ENCODE peak calls at places on chromosomes 2 and 18, in four cellular contexts. One of them, this sample, is unnamed.

GRCh38 chr2:207121784-207122183 is 44.0 kb downstream of the KLF7 start:
- DNase-seq in A549: no peak
- DNase-seq in type B pancreatic cell: no peak
- DNase-seq in bronchial epithelial cell: peak; percentile 60
- DNase-seq in this sample: no peak

GRCh38 chr2:191012346-191012745 is 1.6 kb downstream of the STAT1 start:
- DNase-seq in type B pancreatic cell: no peak
- DNase-seq in A549: no peak
- DNase-seq in bronchial epithelial cell: no peak
- DNase-seq in this sample: no peak

GRCh38 chr2:188576657-188577056 is 285.0 kb downstream of the GULP1 start:
- DNase-seq in A549: no peak
- DNase-seq in type B pancreatic cell: no peak
- DNase-seq in bronchial epithelial cell: no peak
- DNase-seq in this sample: no peak

GRCh38 chr2:83055338-83056010 is 1403.6 kb downstream of the SUCLG1 start:
- DNase-seq in A549: no peak
- DNase-seq in bronchial epithelial cell: peak; percentile 84
- DNase-seq in type B pancreatic cell: no peak
- DNase-seq in this sample: no peak

GRCh38 chr2:211800001-211800400 is 738.6 kb downstream of the ERBB4 start:
- DNase-seq in A549: no peak
- DNase-seq in type B pancreatic cell: no peak
- DNase-seq in bronchial epithelial cell: no peak
- DNase-seq in this sample: no peak

GRCh38 chr2:240719676-240720545 is 28.2 kb downstream of the AQP12A start:
- DNase-seq in A549: no peak
- DNase-seq in bronchial epithelial cell: no peak
- DNase-seq in type B pancreatic cell: no peak
- DNase-seq in this sample: no peak

GRCh38 chr2:26344581-26345283 is 1.2 kb upstream of the SELENOI start:
- DNase-seq in type B pancreatic cell: no peak
- DNase-seq in bronchial epithelial cell: peak; percentile 81
- DNase-seq in A549: no peak
- DNase-seq in this sample: no peak

GRCh38 chr18:73577365-73577764 is 570.3 kb downstream of the FBXO15 start:
- DNase-seq in bronchial epithelial cell: peak; percentile 41
- DNase-seq in type B pancreatic cell: no peak
- DNase-seq in A549: no peak
- DNase-seq in this sample: no peak

GRCh38 chr2:195592101-195592500 is 64.9 kb upstream of the SLC39A10 start:
- DNase-seq in A549: no peak
- DNase-seq in bronchial epithelial cell: no peak
- DNase-seq in type B pancreatic cell: no peak
- DNase-seq in this sample: no peak

GRCh38 chr2:128626758-128627515 is 308.3 kb upstream of the HS6ST1 start:
- DNase-seq in bronchial epithelial cell: no peak
- DNase-seq in A549: no peak
- DNase-seq in type B pancreatic cell: no peak
- DNase-seq in this sample: no peak

GRCh38 chr2:66771359-66771978 is 336.5 kb downstream of the MEIS1 start:
- DNase-seq in bronchial epithelial cell: peak; percentile 59
- DNase-seq in type B pancreatic cell: no peak
- DNase-seq in A549: no peak
- DNase-seq in this sample: no peak

GRCh38 chr2:101367508-101367907 is 19.8 kb downstream of the CREG2 start:
- DNase-seq in A549: no peak
- DNase-seq in type B pancreatic cell: no peak
- DNase-seq in bronchial epithelial cell: no peak
- DNase-seq in this sample: no peak

GRCh38 chr2:40101076-40101688 is 322.1 kb upstream of the THUMPD2 start:
- DNase-seq in type B pancreatic cell: no peak
- DNase-seq in bronchial epithelial cell: peak; percentile 35
- DNase-seq in A549: no peak
- DNase-seq in this sample: no peak

GRCh38 chr2:33477473-33478468 is 1.3 kb downstream of the RASGRP3 start:
- DNase-seq in bronchial epithelial cell: no peak
- DNase-seq in A549: no peak
- DNase-seq in type B pancreatic cell: no peak
- DNase-seq in this sample: no peak

GRCh38 chr2:192328297-192328696 is 133.6 kb upstream of the TMEFF2 start:
- DNase-seq in type B pancreatic cell: no peak
- DNase-seq in A549: no peak
- DNase-seq in bronchial epithelial cell: no peak
- DNase-seq in this sample: no peak

GRCh38 chr2:236001854-236002253 is 166.3 kb downstream of the GBX2 start:
- DNase-seq in A549: no peak
- DNase-seq in type B pancreatic cell: no peak
- DNase-seq in bronchial epithelial cell: no peak
- DNase-seq in this sample: no peak

GRCh38 chr2:195202163-195202845 is 454.7 kb upstream of the SLC39A10 start:
- DNase-seq in bronchial epithelial cell: peak; percentile 17
- DNase-seq in A549: no peak
- DNase-seq in type B pancreatic cell: no peak
- DNase-seq in this sample: no peak

GRCh38 chr2:226676618-226677017 is 123.0 kb downstream of the IRS1 start:
- DNase-seq in type B pancreatic cell: no peak
- DNase-seq in bronchial epithelial cell: no peak
- DNase-seq in A549: no peak
- DNase-seq in this sample: no peak

GRCh38 chr2:12419803-12420202 is 296.9 kb upstream of the TRIB2 start:
- DNase-seq in A549: no peak
- DNase-seq in bronchial epithelial cell: no peak
- DNase-seq in type B pancreatic cell: no peak
- DNase-seq in this sample: no peak

GRCh38 chr2:160109939-160110673 is 47.7 kb upstream of the PLA2R1 start:
- DNase-seq in A549: peak; percentile 35
- DNase-seq in type B pancreatic cell: no peak
- DNase-seq in bronchial epithelial cell: peak; percentile 63
- DNase-seq in this sample: peak; percentile 67

GRCh38 chr2:227082286-227082685 is 81.7 kb downstream of the COL4A4 start:
- DNase-seq in A549: no peak
- DNase-seq in bronchial epithelial cell: peak; percentile 23
- DNase-seq in type B pancreatic cell: no peak
- DNase-seq in this sample: no peak

GRCh38 chr2:85251070-85251616 is 76.6 kb downstream of the TGOLN2 start:
- DNase-seq in type B pancreatic cell: no peak
- DNase-seq in A549: no peak
- DNase-seq in bronchial epithelial cell: no peak
- DNase-seq in this sample: no peak

GRCh38 chr2:19736191-19736831 is 165.5 kb downstream of the TTC32 start:
- DNase-seq in type B pancreatic cell: no peak
- DNase-seq in bronchial epithelial cell: no peak
- DNase-seq in A549: no peak
- DNase-seq in this sample: peak; percentile 48

GRCh38 chr18:58201728-58202405 is 157.8 kb downstream of the NEDD4L start:
- DNase-seq in bronchial epithelial cell: no peak
- DNase-seq in A549: no peak
- DNase-seq in type B pancreatic cell: no peak
- DNase-seq in this sample: no peak

GRCh38 chr18:58201268-58201667 is 157.2 kb downstream of the NEDD4L start:
- DNase-seq in type B pancreatic cell: no peak
- DNase-seq in bronchial epithelial cell: no peak
- DNase-seq in A549: no peak
- DNase-seq in this sample: no peak

GRCh38 chr18:58205780-58206160 is 161.7 kb downstream of the NEDD4L start:
- DNase-seq in type B pancreatic cell: no peak
- DNase-seq in A549: no peak
- DNase-seq in bronchial epithelial cell: no peak
- DNase-seq in this sample: no peak

GRCh38 chr18:58205087-58205779 is 161.2 kb downstream of the NEDD4L start:
- DNase-seq in type B pancreatic cell: no peak
- DNase-seq in bronchial epithelial cell: peak; percentile 65
- DNase-seq in A549: no peak
- DNase-seq in this sample: no peak

GRCh38 chr18:58202406-58202730 is 158.3 kb downstream of the NEDD4L start:
- DNase-seq in A549: no peak
- DNase-seq in bronchial epithelial cell: peak; percentile 58
- DNase-seq in type B pancreatic cell: no peak
- DNase-seq in this sample: no peak
- TF ChIP-seq CTCF in A549: no peak
- TF ChIP-seq CTCF in bronchial epithelial cell: no peak
- TF ChIP-seq CTCF in type B pancreatic cell: no peak
- TF ChIP-seq CTCF in this sample: no peak

GRCh38 chr2:7233126-7233525 is 315.9 kb downstream of the RNF144A start:
- DNase-seq in A549: no peak
- DNase-seq in bronchial epithelial cell: no peak
- DNase-seq in type B pancreatic cell: no peak
- DNase-seq in this sample: no peak
- TF ChIP-seq CTCF in A549: no peak
- TF ChIP-seq CTCF in bronchial epithelial cell: no peak
- TF ChIP-seq CTCF in type B pancreatic cell: no peak
- TF ChIP-seq CTCF in this sample: no peak

DNA sequence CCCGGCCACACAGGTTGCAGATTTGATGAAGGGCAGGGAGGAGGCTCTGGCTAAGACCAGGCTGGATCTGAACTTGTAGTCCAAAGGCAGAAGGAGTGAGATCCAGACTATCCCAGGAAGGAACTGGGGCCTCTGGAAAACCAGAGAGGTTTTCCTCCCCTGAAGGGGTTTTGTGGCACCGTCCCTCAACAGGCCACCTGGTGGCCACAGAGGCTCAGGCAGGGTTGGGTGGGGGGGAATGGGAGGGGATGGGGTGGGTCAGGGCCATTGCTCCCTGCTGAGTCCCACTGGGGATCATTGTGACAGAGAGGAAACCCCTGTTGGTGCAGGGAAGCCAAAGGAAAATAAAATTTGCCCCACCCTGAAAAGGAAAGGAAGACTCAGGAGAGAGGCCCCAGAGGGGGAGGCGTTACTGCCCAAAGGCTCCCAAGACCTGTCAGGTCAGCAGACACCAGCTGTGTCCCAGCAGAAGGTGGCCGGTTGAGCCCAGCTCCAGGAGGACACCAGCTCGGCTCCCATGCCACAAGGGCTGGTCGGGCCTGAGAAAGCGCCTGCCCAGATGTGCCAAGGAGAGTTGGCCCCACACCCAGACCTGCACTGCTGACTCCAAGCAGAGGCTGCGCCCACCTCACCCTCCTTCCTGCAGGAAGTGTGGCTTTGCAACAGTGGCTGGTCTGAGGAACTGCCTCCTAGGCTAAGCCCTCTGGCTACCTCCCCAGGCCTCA is 37.3 kb upstream of the PTMA start:
- DNase-seq in A549: no peak
- DNase-seq in bronchial epithelial cell: no peak
- DNase-seq in type B pancreatic cell: no peak
- DNase-seq in this sample: no peak
- TF ChIP-seq CTCF in A549: peak; percentile 42
- TF ChIP-seq CTCF in bronchial epithelial cell: no peak
- TF ChIP-seq CTCF in type B pancreatic cell: peak; percentile 67
- TF ChIP-seq CTCF in this sample: peak; percentile 46

GRCh38 chr18:12307251-12307736 is 747 bp upstream of the TUBB6 start:
- DNase-seq in A549: no peak
- DNase-seq in type B pancreatic cell: no peak
- DNase-seq in bronchial epithelial cell: peak; percentile 35
- DNase-seq in this sample: peak; percentile 51
- TF ChIP-seq CTCF in A549: no peak
- TF ChIP-seq CTCF in type B pancreatic cell: no peak
- TF ChIP-seq CTCF in bronchial epithelial cell: peak; percentile 15
- TF ChIP-seq CTCF in this sample: no peak

DNA sequence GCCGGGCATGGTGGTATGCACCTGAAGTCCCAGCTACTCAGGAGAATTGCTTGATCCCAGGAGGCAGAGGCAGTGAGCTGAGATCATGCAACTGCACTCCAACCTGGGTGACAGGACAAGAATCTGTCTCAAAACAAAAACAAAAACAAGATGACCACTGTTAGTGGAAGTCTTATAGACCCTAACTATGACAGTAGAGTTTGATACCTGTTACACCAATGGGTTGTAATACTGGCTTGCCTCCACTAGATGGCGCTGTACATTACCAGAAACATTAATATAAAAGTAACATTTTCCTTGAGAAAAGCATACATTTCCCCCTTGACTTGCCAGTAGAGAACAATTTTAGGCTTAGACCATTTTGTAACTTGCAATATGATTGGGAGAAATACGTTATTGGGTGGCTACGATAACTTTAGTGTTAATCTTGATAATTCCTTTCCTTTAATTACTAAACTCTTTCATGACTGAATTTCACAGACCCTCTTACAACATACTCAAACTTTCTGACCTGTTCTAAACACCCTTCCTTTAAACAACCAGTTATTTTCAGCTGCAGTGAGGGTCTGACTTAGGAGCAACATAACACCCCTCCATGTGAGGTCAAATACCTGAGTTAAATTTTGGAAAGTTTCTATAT is 19.5 kb downstream of the SLC25A52 start:
- DNase-seq in type B pancreatic cell: no peak
- DNase-seq in A549: no peak
- DNase-seq in bronchial epithelial cell: peak; percentile 37
- DNase-seq in this sample: peak; percentile 44
- TF ChIP-seq CTCF in type B pancreatic cell: peak; percentile 90
- TF ChIP-seq CTCF in A549: peak; percentile 59
- TF ChIP-seq CTCF in bronchial epithelial cell: peak; percentile 63
- TF ChIP-seq CTCF in this sample: peak; percentile 70

GRCh38 chr2:41869542-41870256 is 178.1 kb upstream of the PKDCC start:
- DNase-seq in type B pancreatic cell: peak; percentile 85
- DNase-seq in bronchial epithelial cell: peak; percentile 38
- DNase-seq in A549: peak; percentile 76
- DNase-seq in this sample: peak; percentile 91
- TF ChIP-seq CTCF in type B pancreatic cell: peak; percentile 94
- TF ChIP-seq CTCF in bronchial epithelial cell: peak; percentile 90
- TF ChIP-seq CTCF in A549: peak; percentile 96
- TF ChIP-seq CTCF in this sample: peak; percentile 90

DNA sequence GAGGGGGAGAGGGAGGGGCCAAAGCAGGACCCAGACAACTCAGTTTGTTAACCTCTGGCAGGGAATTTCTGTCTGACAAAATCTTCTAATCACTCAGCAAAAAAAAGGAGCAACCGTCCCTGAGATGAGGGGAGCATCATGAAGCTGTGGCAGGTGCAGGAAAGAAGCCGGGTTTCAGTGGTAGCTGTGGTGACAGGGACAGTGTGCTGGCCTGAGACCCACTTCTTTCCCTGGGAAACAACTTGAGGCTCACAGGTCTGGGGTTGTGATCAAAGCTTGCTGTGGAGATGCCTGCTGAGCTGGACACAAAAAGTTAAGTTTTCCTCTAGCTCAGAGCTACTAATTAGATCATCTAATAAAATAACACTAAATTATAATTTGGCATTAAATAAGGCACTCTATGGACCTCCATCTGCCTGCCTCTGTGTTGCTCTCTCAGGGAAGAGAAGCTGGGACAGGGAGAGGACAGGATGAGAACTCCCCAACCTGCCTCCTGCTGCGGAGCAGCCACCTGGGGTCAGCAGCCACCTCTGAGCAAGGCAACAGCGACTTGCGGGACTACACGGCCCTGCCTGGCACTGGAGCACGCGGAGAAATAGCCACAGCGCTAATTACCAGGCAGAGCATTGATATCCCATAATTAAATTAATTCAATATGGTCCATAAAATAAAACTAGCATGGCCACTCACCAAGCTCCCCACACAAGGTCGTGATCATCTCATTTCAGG is 104.6 kb upstream of the TEX51 start:
- DNase-seq in A549: no peak
- DNase-seq in type B pancreatic cell: no peak
- DNase-seq in bronchial epithelial cell: no peak
- DNase-seq in this sample: no peak
- TF ChIP-seq CTCF in A549: no peak
- TF ChIP-seq CTCF in type B pancreatic cell: no peak
- TF ChIP-seq CTCF in bronchial epithelial cell: no peak
- TF ChIP-seq CTCF in this sample: no peak